ENCODE peak calls at places on chromosomes 12 and 14, in five cellular contexts. Z is effector memory CD4-positive, alpha-beta T cell; N is fibroblast of lung; W is neuronal stem cell; A is right cardiac atrium. O is an unnamed sample.

GRCh38 chr14:63362305-63362914 is 43.7 kb upstream of the GPHB5 start:
- DNase-seq in Z (no peak), N (no peak), W (peak), A (no peak), O (no peak)

GRCh38 chr12:123139926-123140674 is 10.8 kb downstream of the PITPNM2 start:
- DNase-seq in Z (no peak), N (peak), W (no peak), A (peak), O (no peak)

GRCh38 chr14:91897121-91897701 is 29.9 kb upstream of the TC2N start:
- DNase-seq in Z (no peak), N (peak), W (no peak), A (peak), O (peak)

GRCh38 chr12:18967814-18968213 is 161.7 kb upstream of the PLEKHA5 start:
- DNase-seq in Z (no peak), N (no peak), W (no peak), A (no peak), O (no peak)

GRCh38 chr14:33103966-33104365 is 165.3 kb downstream of the NPAS3 start:
- DNase-seq in Z (no peak), N (no peak), W (no peak), A (no peak), O (no peak)

GRCh38 chr12:76144253-76144564 is 59.7 kb upstream of the NAP1L1 start:
- DNase-seq in Z (no peak), N (peak), W (no peak), A (no peak), O (no peak)

GRCh38 chr12:130452546-130452945 is 114.9 kb downstream of the PIWIL1 start:
- DNase-seq in Z (no peak), N (no peak), W (no peak), A (no peak), O (no peak)

GRCh38 chr12:124532331-124532750 is 35.1 kb downstream of the NCOR2 start:
- DNase-seq in Z (no peak), N (no peak), W (no peak), A (no peak), O (no peak)

GRCh38 chr14:82854851-82855250 is 1321.2 kb upstream of the SEL1L start:
- DNase-seq in Z (no peak), N (no peak), W (peak), A (no peak), O (no peak)

GRCh38 chr14:23559010-23559920 is 3.2 kb downstream of the THTPA start:
- DNase-seq in Z (peak), N (peak), W (peak), A (peak), O (peak)

GRCh38 chr12:27359578-27360340 is 27.1 kb downstream of the BMAL2 start:
- DNase-seq in Z (no peak), N (no peak), W (no peak), A (no peak), O (no peak)

GRCh38 chr12:27366621-27367020 is 34.0 kb downstream of the BMAL2 start:
- DNase-seq in Z (no peak), N (no peak), W (no peak), A (no peak), O (no peak)

GRCh38 chr12:27367078-27367477 is 34.4 kb downstream of the BMAL2 start:
- DNase-seq in Z (no peak), N (no peak), W (no peak), A (no peak), O (no peak)

GRCh38 chr12:27355979-27356378 is 23.3 kb downstream of the BMAL2 start:
- DNase-seq in Z (no peak), N (no peak), W (no peak), A (no peak), O (no peak)

GRCh38 chr12:27361372-27361771 is 28.7 kb downstream of the BMAL2 start:
- DNase-seq in Z (no peak), N (peak), W (no peak), A (no peak), O (no peak)
- H3K4me3 ChIP-seq in Z (no peak), N (no peak), W (no peak), A (no peak), O (no peak)

GRCh38 chr12:53050426-53051057 is 677 bp downstream of the TNS2 start:
- DNase-seq in Z (no peak), N (no peak), W (no peak), A (no peak), O (no peak)

GRCh38 chr12:53052419-53053222 is 2.8 kb downstream of the TNS2 start:
- DNase-seq in Z (no peak), N (peak), W (no peak), A (peak), O (peak)

GRCh38 chr12:53049582-53050318 is at the start of gene TNS2:
- DNase-seq in Z (no peak), N (peak), W (no peak), A (peak), O (peak)

GRCh38 chr12:53051881-53052412 is 2.1 kb downstream of the TNS2 start:
- DNase-seq in Z (no peak), N (no peak), W (no peak), A (peak), O (no peak)

GRCh38 chr12:53051058-53051880 is 1.4 kb downstream of the TNS2 start:
- DNase-seq in Z (no peak), N (peak), W (no peak), A (peak), O (peak)
- H3K4me3 ChIP-seq in Z (no peak), N (peak), W (peak), A (peak), O (peak)

GRCh38 chr12:20212658-20213387 is 155.5 kb upstream of the PDE3A start:
- DNase-seq in Z (no peak), N (peak), W (peak), A (peak), O (peak)
- H3K4me3 ChIP-seq in Z (no peak), N (no peak), W (peak), A (no peak), O (peak)

GRCh38 chr14:102279282-102279681 is 25.7 kb downstream of the MOK start:
- DNase-seq in Z (no peak), N (no peak), W (no peak), A (no peak), O (no peak)

GRCh38 chr14:102279688-102280348 is 25.1 kb downstream of the MOK start:
- DNase-seq in Z (no peak), N (peak), W (no peak), A (no peak), O (no peak)

GRCh38 chr14:102277874-102278630 is 26.9 kb downstream of the MOK start:
- DNase-seq in Z (no peak), N (no peak), W (no peak), A (no peak), O (no peak)

GRCh38 chr14:102278631-102278935 is 26.4 kb downstream of the MOK start:
- DNase-seq in Z (no peak), N (no peak), W (no peak), A (no peak), O (no peak)

GRCh38 chr14:102280376-102280962 is 24.5 kb downstream of the MOK start:
- DNase-seq in Z (no peak), N (peak), W (no peak), A (no peak), O (no peak)
- H3K4me3 ChIP-seq in Z (no peak), N (no peak), W (no peak), A (no peak), O (no peak)

DNA sequence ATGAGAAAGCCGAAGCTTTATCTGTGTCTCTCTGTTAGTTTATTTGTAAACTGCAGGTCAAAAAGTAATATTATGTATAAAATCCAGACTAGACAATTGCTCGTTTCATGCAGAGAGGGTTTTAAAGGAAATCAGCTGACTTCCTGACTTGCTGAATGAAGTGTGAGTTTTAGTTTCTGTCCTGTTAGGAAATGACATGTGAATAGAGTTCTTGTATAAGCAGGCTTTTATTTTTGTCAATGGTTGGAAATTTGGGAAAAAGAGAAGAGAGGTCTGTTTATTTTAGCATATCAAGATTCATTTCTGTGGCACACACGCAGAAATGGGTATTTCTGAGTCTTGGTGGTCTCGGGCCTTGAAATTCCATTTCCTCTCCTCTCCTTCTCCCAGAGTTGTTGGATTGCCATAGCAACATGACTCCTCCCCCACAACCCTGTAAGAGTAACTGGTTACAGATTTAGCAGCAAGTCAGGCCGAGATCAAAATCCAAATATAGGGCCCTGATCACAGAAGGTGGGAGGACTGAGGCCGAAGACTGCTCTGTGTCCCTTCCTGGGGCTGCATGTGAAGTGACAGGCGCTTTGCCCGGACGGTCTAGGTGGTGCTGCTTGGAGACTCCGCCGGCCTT is 60.9 kb downstream of the SAMD4A start:
- DNase-seq in Z (peak), N (peak), W (no peak), A (peak), O (peak)
- H3K4me3 ChIP-seq in Z (peak), N (peak), W (peak), A (peak), O (peak)

DNA sequence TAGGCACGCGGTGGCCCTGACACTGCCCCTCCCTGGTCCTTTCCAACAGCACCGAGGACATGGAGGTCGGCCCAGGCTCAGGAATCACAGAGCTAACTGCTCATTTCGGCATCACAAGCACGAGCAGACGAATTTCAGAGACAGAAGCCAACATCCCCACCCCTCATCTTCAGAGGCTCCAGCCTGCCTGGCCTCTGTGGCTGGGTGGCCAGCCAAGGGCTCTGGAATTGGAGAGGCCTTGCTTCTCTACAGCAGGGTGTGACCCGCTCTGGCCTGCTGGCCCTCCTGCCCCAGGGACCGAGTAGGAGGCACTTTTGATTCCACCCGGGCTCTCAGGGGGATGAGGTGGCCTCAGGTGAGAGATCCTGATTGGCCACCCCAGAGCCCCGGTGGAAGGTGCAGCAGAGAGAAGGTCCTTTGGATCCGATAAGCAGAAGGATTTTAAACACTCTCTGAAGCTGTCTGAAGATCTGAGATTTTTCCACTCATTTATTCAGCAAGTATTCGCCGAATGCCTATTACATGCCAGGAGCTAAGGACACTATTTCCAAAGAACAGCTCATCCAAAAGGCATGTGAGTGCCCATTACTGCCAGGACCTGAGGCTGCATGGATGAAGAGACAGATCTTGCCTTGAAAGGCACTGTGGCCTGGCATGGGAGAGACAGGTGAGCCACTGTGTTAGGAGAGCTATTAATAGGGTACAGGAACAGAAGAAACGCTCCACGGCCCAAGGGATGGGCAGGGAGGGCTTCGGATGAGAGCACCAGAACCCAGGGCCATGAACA is 10.3 kb downstream of the BAG5 start:
- DNase-seq in Z (no peak), N (no peak), W (no peak), A (peak), O (peak)
- H3K4me3 ChIP-seq in Z (no peak), N (no peak), W (no peak), A (no peak), O (peak)

DNA sequence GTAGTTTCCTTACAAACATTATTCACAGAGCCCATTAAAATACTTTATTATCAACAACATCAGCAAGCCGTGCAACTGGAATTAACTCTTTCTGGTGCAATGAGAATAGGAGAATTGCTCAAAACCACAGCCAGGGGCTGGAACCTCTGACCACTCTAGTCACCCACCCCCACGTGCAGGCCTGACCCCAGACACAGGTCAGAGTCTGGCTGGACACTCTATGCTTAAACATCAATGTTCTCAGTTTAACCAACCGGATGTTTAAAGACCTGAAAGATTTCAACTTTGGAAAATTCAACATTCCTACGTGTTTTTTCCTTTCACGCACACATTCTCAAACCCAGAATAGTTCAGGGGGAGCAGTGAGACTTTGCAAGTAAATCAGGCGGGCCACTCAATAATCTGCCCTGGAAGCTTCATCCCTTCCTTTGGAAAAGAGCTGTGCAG is 65.1 kb downstream of the FOXN3 start:
- DNase-seq in Z (no peak), N (no peak), W (no peak), A (no peak), O (no peak)
- H3K4me3 ChIP-seq in Z (no peak), N (no peak), W (no peak), A (no peak), O (peak)

O was measured in left ventricle myocardium inferior.